ENCODE peak calls at places on chromosomes 5 and 9, in nine cellular contexts. One of them, this sample, is unnamed.

GRCh38 chr9:37408933-37409710 is 13.4 kb upstream of the GRHPR start:
- DNase-seq in Peyer's patch: peak
- DNase-seq in A549: no peak
- DNase-seq in IMR-90: no peak
- DNase-seq in esophagus squamous epithelium: peak
- DNase-seq in H54: no peak
- DNase-seq in adrenal gland: no peak
- DNase-seq in ovary: no peak
- DNase-seq in tibial nerve: no peak
- DNase-seq in this sample: no peak

GRCh38 chr5:114391321-114391720 is 29.5 kb downstream of the KCNN2 start:
- DNase-seq in Peyer's patch: no peak
- DNase-seq in A549: no peak
- DNase-seq in IMR-90: peak
- DNase-seq in esophagus squamous epithelium: no peak
- DNase-seq in H54: no peak
- DNase-seq in adrenal gland: no peak
- DNase-seq in ovary: no peak
- DNase-seq in tibial nerve: no peak
- DNase-seq in this sample: no peak

GRCh38 chr9:134475051-134475790 is 149.0 kb downstream of the RXRA start:
- DNase-seq in Peyer's patch: peak
- DNase-seq in A549: no peak
- DNase-seq in IMR-90: peak
- DNase-seq in esophagus squamous epithelium: no peak
- DNase-seq in H54: peak
- DNase-seq in adrenal gland: peak
- DNase-seq in ovary: peak
- DNase-seq in tibial nerve: peak
- DNase-seq in this sample: peak

GRCh38 chr5:37436146-37436934 is 57.2 kb downstream of the WDR70 start:
- DNase-seq in Peyer's patch: no peak
- DNase-seq in A549: no peak
- DNase-seq in IMR-90: no peak
- DNase-seq in esophagus squamous epithelium: no peak
- DNase-seq in H54: no peak
- DNase-seq in adrenal gland: no peak
- DNase-seq in ovary: no peak
- DNase-seq in tibial nerve: no peak
- DNase-seq in this sample: no peak

GRCh38 chr5:119551819-119552218 is 77.5 kb upstream of the FAM170A start:
- DNase-seq in Peyer's patch: no peak
- DNase-seq in A549: no peak
- DNase-seq in IMR-90: no peak
- DNase-seq in esophagus squamous epithelium: no peak
- DNase-seq in H54: no peak
- DNase-seq in adrenal gland: no peak
- DNase-seq in ovary: no peak
- DNase-seq in tibial nerve: no peak
- DNase-seq in this sample: no peak

GRCh38 chr5:115349001-115349817 is 52.8 kb upstream of the CCDC112 start:
- DNase-seq in Peyer's patch: no peak
- DNase-seq in A549: peak
- DNase-seq in IMR-90: peak
- DNase-seq in esophagus squamous epithelium: no peak
- DNase-seq in H54: peak
- DNase-seq in adrenal gland: peak
- DNase-seq in ovary: no peak
- DNase-seq in tibial nerve: peak
- DNase-seq in this sample: peak

GRCh38 chr5:145981612-145982571 is 45.5 kb downstream of the SH3RF2 start:
- DNase-seq in Peyer's patch: no peak
- DNase-seq in A549: no peak
- DNase-seq in IMR-90: no peak
- DNase-seq in esophagus squamous epithelium: no peak
- DNase-seq in H54: no peak
- DNase-seq in adrenal gland: no peak
- DNase-seq in ovary: no peak
- DNase-seq in tibial nerve: no peak
- DNase-seq in this sample: no peak

GRCh38 chr5:55923873-55924500 is 70.8 kb downstream of the IL6ST start:
- DNase-seq in Peyer's patch: no peak
- DNase-seq in A549: no peak
- DNase-seq in IMR-90: no peak
- DNase-seq in esophagus squamous epithelium: no peak
- DNase-seq in H54: no peak
- DNase-seq in adrenal gland: no peak
- DNase-seq in ovary: no peak
- DNase-seq in tibial nerve: no peak
- DNase-seq in this sample: no peak

GRCh38 chr9:68779558-68780376 is 74.7 kb downstream of the PIP5K1B start:
- DNase-seq in Peyer's patch: peak
- DNase-seq in A549: peak
- DNase-seq in IMR-90: peak
- DNase-seq in esophagus squamous epithelium: peak
- DNase-seq in H54: peak
- DNase-seq in adrenal gland: peak
- DNase-seq in ovary: peak
- DNase-seq in tibial nerve: peak
- DNase-seq in this sample: peak

GRCh38 chr5:35117960-35118359 is 70.2 kb upstream of the AGXT2 start:
- DNase-seq in Peyer's patch: no peak
- DNase-seq in A549: no peak
- DNase-seq in IMR-90: peak
- DNase-seq in esophagus squamous epithelium: no peak
- DNase-seq in H54: peak
- DNase-seq in adrenal gland: no peak
- DNase-seq in ovary: no peak
- DNase-seq in tibial nerve: no peak
- DNase-seq in this sample: no peak

GRCh38 chr5:134555889-134556311 is 30.4 kb downstream of the JADE2 start:
- DNase-seq in Peyer's patch: peak
- DNase-seq in A549: peak
- DNase-seq in IMR-90: peak
- DNase-seq in esophagus squamous epithelium: no peak
- DNase-seq in H54: peak
- DNase-seq in adrenal gland: peak
- DNase-seq in ovary: no peak
- DNase-seq in tibial nerve: peak
- DNase-seq in this sample: no peak

GRCh38 chr5:137203011-137203632 is 296.0 kb downstream of the SPOCK1 start:
- DNase-seq in Peyer's patch: no peak
- DNase-seq in A549: no peak
- DNase-seq in IMR-90: no peak
- DNase-seq in esophagus squamous epithelium: no peak
- DNase-seq in H54: no peak
- DNase-seq in adrenal gland: no peak
- DNase-seq in ovary: no peak
- DNase-seq in tibial nerve: no peak
- DNase-seq in this sample: no peak

GRCh38 chr5:151251621-151252020 is 1.4 kb upstream of the GM2A start:
- DNase-seq in Peyer's patch: no peak
- DNase-seq in A549: no peak
- DNase-seq in IMR-90: no peak
- DNase-seq in esophagus squamous epithelium: no peak
- DNase-seq in H54: no peak
- DNase-seq in adrenal gland: no peak
- DNase-seq in ovary: no peak
- DNase-seq in tibial nerve: no peak
- DNase-seq in this sample: no peak

GRCh38 chr5:151249280-151249679 is 3.7 kb upstream of the GM2A start:
- DNase-seq in Peyer's patch: no peak
- DNase-seq in A549: no peak
- DNase-seq in IMR-90: no peak
- DNase-seq in esophagus squamous epithelium: no peak
- DNase-seq in H54: no peak
- DNase-seq in adrenal gland: no peak
- DNase-seq in ovary: no peak
- DNase-seq in tibial nerve: no peak
- DNase-seq in this sample: no peak

GRCh38 chr5:151252762-151253603 is at the start of gene GM2A:
- DNase-seq in Peyer's patch: peak
- DNase-seq in A549: peak
- DNase-seq in IMR-90: peak
- DNase-seq in esophagus squamous epithelium: peak
- DNase-seq in H54: peak
- DNase-seq in adrenal gland: peak
- DNase-seq in ovary: peak
- DNase-seq in tibial nerve: peak
- DNase-seq in this sample: peak

GRCh38 chr5:151250346-151251000 is 2.5 kb upstream of the GM2A start:
- DNase-seq in Peyer's patch: no peak
- DNase-seq in A549: no peak
- DNase-seq in IMR-90: no peak
- DNase-seq in esophagus squamous epithelium: no peak
- DNase-seq in H54: no peak
- DNase-seq in adrenal gland: no peak
- DNase-seq in ovary: no peak
- DNase-seq in tibial nerve: no peak
- DNase-seq in this sample: no peak

GRCh38 chr5:151251001-151251551 is 1.9 kb upstream of the GM2A start:
- DNase-seq in Peyer's patch: no peak
- DNase-seq in A549: no peak
- DNase-seq in IMR-90: no peak
- DNase-seq in esophagus squamous epithelium: no peak
- DNase-seq in H54: no peak
- DNase-seq in adrenal gland: no peak
- DNase-seq in ovary: no peak
- DNase-seq in tibial nerve: no peak
- DNase-seq in this sample: no peak
- TF ChIP-seq POLR2A in Peyer's patch: no peak
- TF ChIP-seq POLR2A in A549: no peak
- TF ChIP-seq POLR2A in IMR-90: no peak
- TF ChIP-seq POLR2A in esophagus squamous epithelium: no peak
- TF ChIP-seq POLR2A in H54: no peak
- TF ChIP-seq POLR2A in adrenal gland: no peak
- TF ChIP-seq POLR2A in ovary: no peak
- TF ChIP-seq POLR2A in tibial nerve: no peak
- TF ChIP-seq POLR2A in this sample: no peak

DNA sequence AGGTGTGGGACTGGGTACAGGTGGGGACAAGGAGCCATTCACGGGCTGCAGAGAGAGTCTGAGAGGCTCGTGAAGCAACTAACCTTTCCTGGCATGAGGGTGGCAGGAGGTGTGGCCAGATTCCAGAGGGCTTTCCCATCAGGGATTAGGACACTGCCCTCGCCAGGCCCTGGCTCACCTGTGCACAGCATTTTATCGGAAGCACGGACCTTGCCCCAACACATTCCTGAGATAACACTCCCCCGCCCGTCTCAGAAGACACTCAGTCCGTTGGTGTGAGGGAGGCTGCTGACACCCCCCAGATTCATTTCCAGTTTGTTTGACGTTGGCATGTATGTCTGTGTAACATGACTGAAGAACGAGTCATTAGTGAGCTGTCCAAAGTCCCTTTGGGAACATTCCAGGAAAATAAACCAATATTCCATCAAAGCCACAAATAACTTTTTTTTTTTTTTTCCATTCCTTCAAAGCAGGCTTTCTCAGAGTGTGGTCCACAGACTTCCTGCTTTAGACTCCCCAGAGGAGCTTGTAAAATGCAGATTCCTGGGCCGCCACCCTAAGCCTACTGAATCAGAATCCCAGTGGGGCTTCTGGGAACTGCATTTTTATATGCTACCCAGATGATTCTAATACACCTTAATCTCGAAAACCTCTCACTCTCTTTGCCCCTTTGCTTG is 23.4 kb downstream of the WWC1 start:
- DNase-seq in Peyer's patch: no peak
- DNase-seq in A549: peak
- DNase-seq in IMR-90: peak
- DNase-seq in esophagus squamous epithelium: no peak
- DNase-seq in H54: no peak
- DNase-seq in adrenal gland: no peak
- DNase-seq in ovary: no peak
- DNase-seq in tibial nerve: no peak
- DNase-seq in this sample: peak
- TF ChIP-seq POLR2A in Peyer's patch: no peak
- TF ChIP-seq POLR2A in A549: no peak
- TF ChIP-seq POLR2A in IMR-90: no peak
- TF ChIP-seq POLR2A in esophagus squamous epithelium: no peak
- TF ChIP-seq POLR2A in H54: no peak
- TF ChIP-seq POLR2A in adrenal gland: no peak
- TF ChIP-seq POLR2A in ovary: no peak
- TF ChIP-seq POLR2A in tibial nerve: no peak
- TF ChIP-seq POLR2A in this sample: no peak

DNA sequence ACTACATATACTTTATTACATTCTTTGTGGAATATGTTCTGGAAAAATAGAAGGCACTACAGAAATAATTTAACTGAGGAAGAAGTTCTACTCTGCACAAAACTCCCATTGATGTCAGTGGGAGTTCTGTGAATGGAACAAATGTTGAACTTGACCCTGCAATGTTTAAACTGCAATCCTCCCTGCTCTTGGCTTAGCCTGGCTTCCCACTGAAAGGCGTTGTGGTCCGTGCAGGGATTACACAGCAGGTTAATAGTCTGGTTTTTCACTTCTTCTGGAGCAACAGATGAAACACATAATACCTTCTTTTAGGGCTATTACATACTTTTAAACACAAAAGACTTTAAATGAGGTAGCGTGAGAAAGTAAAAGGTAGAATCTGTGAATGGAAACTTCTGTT is 12.9 kb upstream of the ERBIN start:
- DNase-seq in Peyer's patch: no peak
- DNase-seq in A549: no peak
- DNase-seq in IMR-90: peak
- DNase-seq in esophagus squamous epithelium: no peak
- DNase-seq in H54: no peak
- DNase-seq in adrenal gland: no peak
- DNase-seq in ovary: no peak
- DNase-seq in tibial nerve: peak
- DNase-seq in this sample: no peak
- TF ChIP-seq POLR2A in Peyer's patch: no peak
- TF ChIP-seq POLR2A in A549: no peak
- TF ChIP-seq POLR2A in IMR-90: no peak
- TF ChIP-seq POLR2A in esophagus squamous epithelium: no peak
- TF ChIP-seq POLR2A in H54: no peak
- TF ChIP-seq POLR2A in adrenal gland: no peak
- TF ChIP-seq POLR2A in ovary: no peak
- TF ChIP-seq POLR2A in tibial nerve: no peak
- TF ChIP-seq POLR2A in this sample: no peak

DNA sequence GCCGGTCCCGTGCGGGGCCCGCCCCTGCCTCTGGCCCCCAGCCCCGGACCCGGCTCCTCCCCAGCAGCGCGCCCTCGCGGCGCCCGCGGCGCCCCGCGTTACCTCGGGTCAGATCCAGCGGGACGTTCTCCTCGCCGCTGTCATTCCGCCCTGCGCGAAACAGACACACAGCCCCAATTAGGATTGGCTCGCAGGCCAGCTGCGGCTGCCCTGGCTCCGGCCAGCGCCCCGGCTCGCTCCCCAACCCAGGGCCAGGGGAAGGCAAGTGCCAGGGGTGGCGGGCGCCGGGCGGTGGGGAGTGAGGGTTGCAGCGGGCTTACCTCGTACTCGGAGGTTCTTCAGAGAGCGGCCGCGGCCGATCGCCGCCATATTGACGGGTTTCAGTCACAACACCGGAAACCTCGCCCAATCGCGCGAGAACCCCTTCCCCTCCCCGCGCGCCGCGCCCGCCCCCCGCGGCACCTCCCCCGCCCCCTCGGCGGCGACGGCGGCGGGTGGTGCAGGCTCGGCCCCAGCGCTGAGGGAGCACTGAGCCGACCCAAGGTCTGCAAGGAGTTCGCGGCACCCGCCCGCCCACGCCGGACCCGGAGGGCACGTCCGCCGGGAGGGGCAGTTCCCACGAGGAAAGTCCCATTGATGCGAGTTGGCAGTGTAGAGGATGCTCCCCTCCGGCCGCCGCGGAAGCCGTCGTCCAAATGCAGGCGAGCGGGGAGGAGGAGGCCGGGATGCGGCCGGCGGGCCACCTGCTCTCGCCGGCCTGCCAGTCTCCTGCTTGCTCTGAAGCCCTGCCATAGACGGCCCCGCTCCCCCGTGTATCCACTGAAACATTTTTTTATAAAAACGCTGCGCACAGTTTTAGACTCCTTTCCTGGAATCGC is at the start of gene RICTOR:
- DNase-seq in Peyer's patch: peak
- DNase-seq in A549: peak
- DNase-seq in IMR-90: peak
- DNase-seq in esophagus squamous epithelium: peak
- DNase-seq in H54: peak
- DNase-seq in adrenal gland: peak
- DNase-seq in ovary: peak
- DNase-seq in tibial nerve: peak
- DNase-seq in this sample: peak
- TF ChIP-seq POLR2A in Peyer's patch: no peak
- TF ChIP-seq POLR2A in A549: peak
- TF ChIP-seq POLR2A in IMR-90: peak
- TF ChIP-seq POLR2A in esophagus squamous epithelium: no peak
- TF ChIP-seq POLR2A in H54: peak
- TF ChIP-seq POLR2A in adrenal gland: peak
- TF ChIP-seq POLR2A in ovary: peak
- TF ChIP-seq POLR2A in tibial nerve: peak
- TF ChIP-seq POLR2A in this sample: no peak

This sample was measured in breast epithelium.